ENCODE peak calls at places on chromosomes 13 and 19, in seven cellular contexts. One of them, this sample, is unnamed.

GRCh38 chr19:7789447-7789846 is 26.4 kb downstream of the CLEC4M start:
- DNase-seq in hepatocyte: no peak
- DNase-seq in adrenal gland: no peak
- DNase-seq in stomach: no peak
- DNase-seq in cardiac muscle cell: no peak
- DNase-seq in heart left ventricle: no peak
- DNase-seq in A549: no peak
- DNase-seq in this sample: no peak

GRCh38 chr13:46860734-46861133 is 36.1 kb downstream of the HTR2A start:
- DNase-seq in hepatocyte: no peak
- DNase-seq in A549: no peak
- DNase-seq in heart left ventricle: no peak
- DNase-seq in stomach: no peak
- DNase-seq in adrenal gland: no peak
- DNase-seq in cardiac muscle cell: no peak
- DNase-seq in this sample: no peak

GRCh38 chr13:35025314-35025713 is 83.2 kb downstream of the NBEA start:
- DNase-seq in cardiac muscle cell: no peak
- DNase-seq in hepatocyte: no peak
- DNase-seq in A549: no peak
- DNase-seq in heart left ventricle: no peak
- DNase-seq in stomach: no peak
- DNase-seq in adrenal gland: no peak
- DNase-seq in this sample: no peak

GRCh38 chr13:36163303-36163702 is 32.1 kb upstream of the DCLK1 start:
- DNase-seq in hepatocyte: no peak
- DNase-seq in cardiac muscle cell: no peak
- DNase-seq in A549: no peak
- DNase-seq in heart left ventricle: no peak
- DNase-seq in stomach: no peak
- DNase-seq in adrenal gland: no peak
- DNase-seq in this sample: peak

GRCh38 chr19:5335593-5335992 is 5.0 kb downstream of the PTPRS start:
- DNase-seq in hepatocyte: no peak
- DNase-seq in A549: no peak
- DNase-seq in cardiac muscle cell: no peak
- DNase-seq in stomach: no peak
- DNase-seq in heart left ventricle: no peak
- DNase-seq in adrenal gland: no peak
- DNase-seq in this sample: no peak

GRCh38 chr19:44891016-44891882 is at the start of gene TOMM40:
- DNase-seq in heart left ventricle: no peak
- DNase-seq in hepatocyte: peak
- DNase-seq in A549: peak
- DNase-seq in cardiac muscle cell: no peak
- DNase-seq in stomach: peak
- DNase-seq in adrenal gland: peak
- DNase-seq in this sample: no peak

GRCh38 chr13:105972811-105973590 is 562.5 kb downstream of the EFNB2 start:
- DNase-seq in stomach: no peak
- DNase-seq in adrenal gland: no peak
- DNase-seq in cardiac muscle cell: no peak
- DNase-seq in hepatocyte: no peak
- DNase-seq in A549: no peak
- DNase-seq in heart left ventricle: no peak
- DNase-seq in this sample: no peak

GRCh38 chr19:48341006-48341405 is 15.7 kb downstream of the EMP3 start:
- DNase-seq in heart left ventricle: no peak
- DNase-seq in cardiac muscle cell: no peak
- DNase-seq in hepatocyte: no peak
- DNase-seq in adrenal gland: peak
- DNase-seq in A549: no peak
- DNase-seq in stomach: no peak
- DNase-seq in this sample: no peak

GRCh38 chr13:40433577-40433976 is 232.9 kb downstream of the FOXO1 start:
- DNase-seq in heart left ventricle: no peak
- DNase-seq in hepatocyte: no peak
- DNase-seq in cardiac muscle cell: no peak
- DNase-seq in adrenal gland: no peak
- DNase-seq in stomach: no peak
- DNase-seq in A549: no peak
- DNase-seq in this sample: no peak

GRCh38 chr13:74570834-74571233 is 436.6 kb upstream of the KLF12 start:
- DNase-seq in stomach: no peak
- DNase-seq in A549: no peak
- DNase-seq in cardiac muscle cell: peak
- DNase-seq in adrenal gland: no peak
- DNase-seq in hepatocyte: no peak
- DNase-seq in heart left ventricle: no peak
- DNase-seq in this sample: no peak

GRCh38 chr13:91269237-91269636 is 78.2 kb upstream of the MIR17HG start:
- DNase-seq in adrenal gland: no peak
- DNase-seq in A549: no peak
- DNase-seq in cardiac muscle cell: no peak
- DNase-seq in hepatocyte: no peak
- DNase-seq in heart left ventricle: no peak
- DNase-seq in stomach: no peak
- DNase-seq in this sample: no peak

GRCh38 chr13:36981156-36981743 is 17.9 kb downstream of the ALG5 start:
- DNase-seq in heart left ventricle: no peak
- DNase-seq in cardiac muscle cell: peak
- DNase-seq in A549: peak
- DNase-seq in stomach: no peak
- DNase-seq in adrenal gland: no peak
- DNase-seq in hepatocyte: peak
- DNase-seq in this sample: no peak

GRCh38 chr19:33715462-33715861 is 81.2 kb upstream of the KCTD15 start:
- DNase-seq in heart left ventricle: no peak
- DNase-seq in adrenal gland: no peak
- DNase-seq in A549: no peak
- DNase-seq in stomach: no peak
- DNase-seq in hepatocyte: no peak
- DNase-seq in cardiac muscle cell: no peak
- DNase-seq in this sample: no peak

GRCh38 chr19:5515737-5516136 is 52.0 kb downstream of the TINCR start:
- DNase-seq in stomach: no peak
- DNase-seq in adrenal gland: no peak
- DNase-seq in cardiac muscle cell: no peak
- DNase-seq in hepatocyte: no peak
- DNase-seq in heart left ventricle: no peak
- DNase-seq in A549: peak
- DNase-seq in this sample: no peak

GRCh38 chr19:52602931-52603330 is 32.8 kb downstream of the ZNF701 start:
- DNase-seq in stomach: no peak
- DNase-seq in hepatocyte: no peak
- DNase-seq in heart left ventricle: no peak
- DNase-seq in A549: no peak
- DNase-seq in adrenal gland: no peak
- DNase-seq in cardiac muscle cell: no peak
- DNase-seq in this sample: no peak

GRCh38 chr13:66225071-66225470 is 1005.1 kb downstream of the PCDH9 start:
- DNase-seq in cardiac muscle cell: no peak
- DNase-seq in hepatocyte: no peak
- DNase-seq in stomach: no peak
- DNase-seq in A549: no peak
- DNase-seq in adrenal gland: no peak
- DNase-seq in heart left ventricle: no peak
- DNase-seq in this sample: no peak

GRCh38 chr19:3140667-3141038 is 4.8 kb downstream of the GNA15 start:
- DNase-seq in cardiac muscle cell: no peak
- DNase-seq in A549: no peak
- DNase-seq in adrenal gland: no peak
- DNase-seq in hepatocyte: no peak
- DNase-seq in stomach: no peak
- DNase-seq in heart left ventricle: no peak
- DNase-seq in this sample: no peak

DNA sequence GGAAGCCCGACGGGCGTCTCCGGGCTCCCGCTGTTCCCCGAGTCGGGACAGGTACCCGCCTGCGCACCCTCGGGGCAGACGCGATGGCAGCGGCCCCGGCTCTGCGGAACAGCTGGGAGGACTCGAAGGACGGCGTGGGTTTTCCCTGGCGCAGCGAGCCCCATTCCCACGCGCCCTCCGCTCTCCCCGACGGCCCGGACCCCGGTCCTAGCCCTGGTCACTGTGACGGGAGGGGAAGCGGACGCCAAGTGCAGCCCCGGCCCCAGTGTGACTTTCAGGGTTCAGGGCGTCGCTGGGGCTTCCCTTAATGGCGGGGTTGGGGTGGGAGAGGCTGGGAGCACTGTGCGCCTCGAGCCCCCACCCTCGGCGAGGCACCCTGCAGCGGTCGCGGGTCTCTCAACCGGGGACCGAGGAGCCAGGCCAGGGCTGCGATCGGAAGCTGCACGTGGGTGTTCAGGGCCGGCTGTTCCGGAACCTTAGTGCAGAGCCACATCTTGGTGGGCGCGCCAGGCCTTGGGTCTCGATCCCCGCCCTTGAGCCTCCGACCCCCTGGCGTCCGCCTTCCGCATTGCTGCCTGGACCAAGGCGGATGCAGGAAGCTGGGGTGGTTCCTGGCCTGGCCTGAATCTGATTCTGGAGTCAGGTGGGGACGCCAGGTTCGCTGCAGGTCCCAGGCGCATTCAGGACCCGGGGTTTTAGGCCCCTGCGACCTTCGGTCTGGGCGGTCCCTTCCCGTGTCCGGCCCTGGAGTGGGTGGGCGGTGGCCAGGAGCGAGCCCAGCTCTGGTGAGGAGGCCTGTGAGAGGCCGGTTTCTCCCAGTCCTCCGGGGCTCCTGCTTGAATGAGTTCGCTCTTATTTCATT is 3.5 kb downstream of the LGALS7B start:
- DNase-seq in hepatocyte: no peak
- DNase-seq in cardiac muscle cell: peak
- DNase-seq in adrenal gland: no peak
- DNase-seq in heart left ventricle: peak
- DNase-seq in A549: no peak
- DNase-seq in stomach: peak
- DNase-seq in this sample: no peak
- TF ChIP-seq CTCF in hepatocyte: no peak
- TF ChIP-seq CTCF in cardiac muscle cell: peak
- TF ChIP-seq CTCF in adrenal gland: no peak
- TF ChIP-seq CTCF in heart left ventricle: peak
- TF ChIP-seq CTCF in A549: no peak
- TF ChIP-seq CTCF in stomach: no peak
- TF ChIP-seq CTCF in this sample: no peak

DNA sequence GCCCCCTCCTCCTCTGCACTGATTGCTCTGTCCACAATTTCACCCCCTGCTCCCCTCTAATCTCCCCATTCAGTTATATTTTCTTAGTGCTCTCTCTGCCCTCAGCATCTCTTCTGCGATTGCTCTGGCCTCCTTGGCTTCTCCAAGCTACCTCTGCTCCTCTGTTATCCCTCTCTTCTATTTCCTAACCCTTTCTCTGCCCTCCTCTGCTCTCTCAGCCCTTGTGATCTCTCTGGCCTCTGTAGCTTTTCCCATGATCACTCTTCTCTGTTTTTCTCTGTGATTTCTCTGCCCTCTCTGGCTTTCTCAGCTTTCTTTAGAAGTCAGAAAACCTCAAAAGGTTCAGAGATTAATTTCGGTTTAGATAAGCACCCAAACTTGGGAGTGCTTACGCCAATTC is 795.1 kb downstream of the DIAPH3 start:
- DNase-seq in A549: no peak
- DNase-seq in adrenal gland: no peak
- DNase-seq in cardiac muscle cell: peak
- DNase-seq in hepatocyte: no peak
- DNase-seq in heart left ventricle: no peak
- DNase-seq in stomach: no peak
- DNase-seq in this sample: no peak
- H3K27ac ChIP-seq in A549: no peak
- H3K27ac ChIP-seq in adrenal gland: no peak
- H3K27ac ChIP-seq in cardiac muscle cell: no peak
- H3K27ac ChIP-seq in hepatocyte: no peak
- H3K27ac ChIP-seq in heart left ventricle: peak
- H3K27ac ChIP-seq in stomach: peak
- H3K27ac ChIP-seq in this sample: no peak

DNA sequence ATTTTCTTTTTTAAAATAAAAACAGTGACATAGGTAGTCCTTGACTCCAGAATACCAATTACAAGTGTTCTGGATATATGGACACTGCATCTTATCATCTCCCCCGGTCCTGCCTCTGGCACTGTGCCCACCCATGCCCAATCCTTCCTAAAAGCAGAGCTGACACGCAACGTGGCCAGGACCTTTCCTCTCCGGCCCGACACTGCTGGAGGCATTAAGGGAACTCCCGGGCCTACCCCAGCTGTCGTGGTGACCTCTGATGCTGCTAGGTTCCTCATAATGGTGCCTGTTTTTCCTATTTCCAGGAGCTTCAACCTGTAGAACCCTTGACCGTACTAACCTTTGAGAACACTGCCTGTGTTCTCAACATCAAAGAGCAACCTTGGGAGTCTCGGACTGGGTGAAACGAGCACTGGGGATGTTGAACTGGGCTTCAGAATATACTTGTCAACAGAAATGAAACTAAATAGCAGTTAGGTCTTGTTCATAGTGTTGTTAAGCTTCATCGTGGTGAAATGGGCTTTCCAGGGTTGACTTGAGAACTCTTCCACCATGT is 13.9 kb upstream of the RNF113B start:
- DNase-seq in A549: no peak
- DNase-seq in heart left ventricle: no peak
- DNase-seq in hepatocyte: no peak
- DNase-seq in cardiac muscle cell: no peak
- DNase-seq in stomach: no peak
- DNase-seq in adrenal gland: no peak
- DNase-seq in this sample: no peak
- H3K4me3 ChIP-seq in A549: no peak
- H3K4me3 ChIP-seq in heart left ventricle: no peak
- H3K4me3 ChIP-seq in hepatocyte: no peak
- H3K4me3 ChIP-seq in cardiac muscle cell: no peak
- H3K4me3 ChIP-seq in stomach: no peak
- H3K4me3 ChIP-seq in adrenal gland: peak
- H3K4me3 ChIP-seq in this sample: no peak

GRCh38 chr19:36113895-36114762 is 546 bp downstream of the POLR2I start:
- DNase-seq in heart left ventricle: no peak
- DNase-seq in adrenal gland: peak
- DNase-seq in stomach: peak
- DNase-seq in A549: peak
- DNase-seq in cardiac muscle cell: peak
- DNase-seq in hepatocyte: peak
- DNase-seq in this sample: peak
- TF ChIP-seq CTCF in heart left ventricle: no peak
- TF ChIP-seq CTCF in adrenal gland: no peak
- TF ChIP-seq CTCF in stomach: no peak
- TF ChIP-seq CTCF in A549: no peak
- TF ChIP-seq CTCF in cardiac muscle cell: no peak
- TF ChIP-seq CTCF in hepatocyte: peak
- TF ChIP-seq CTCF in this sample: no peak

This sample was measured in thyroid gland.